ENCODE peak calls at places on chromosomes 3 and 15, in eight cellular contexts. One of them, this sample, is unnamed.

GRCh38 chr3:186042521-186043202 is 66.2 kb downstream of the ETV5 start:
- DNase-seq in GM23338: no peak
- DNase-seq in spleen: no peak
- DNase-seq in A549: no peak
- DNase-seq in dorsolateral prefrontal cortex: no peak
- DNase-seq in heart left ventricle: no peak
- DNase-seq in psoas muscle: no peak
- DNase-seq in CD8-positive, alpha-beta T cell: no peak
- DNase-seq in this sample: no peak

GRCh38 chr3:46851364-46852328 is 11.6 kb downstream of the MYL3 start:
- DNase-seq in spleen: peak
- DNase-seq in GM23338: no peak
- DNase-seq in heart left ventricle: no peak
- DNase-seq in psoas muscle: no peak
- DNase-seq in A549: no peak
- DNase-seq in CD8-positive, alpha-beta T cell: no peak
- DNase-seq in dorsolateral prefrontal cortex: no peak
- DNase-seq in this sample: peak

GRCh38 chr3:184642623-184643308 is 69.1 kb downstream of the MAGEF1 start:
- DNase-seq in CD8-positive, alpha-beta T cell: no peak
- DNase-seq in A549: no peak
- DNase-seq in GM23338: no peak
- DNase-seq in dorsolateral prefrontal cortex: no peak
- DNase-seq in spleen: no peak
- DNase-seq in psoas muscle: no peak
- DNase-seq in heart left ventricle: peak
- DNase-seq in this sample: no peak

GRCh38 chr15:70486451-70487379 is 276.6 kb downstream of the UACA start:
- DNase-seq in GM23338: no peak
- DNase-seq in heart left ventricle: peak
- DNase-seq in CD8-positive, alpha-beta T cell: peak
- DNase-seq in A549: no peak
- DNase-seq in spleen: peak
- DNase-seq in psoas muscle: peak
- DNase-seq in dorsolateral prefrontal cortex: peak
- DNase-seq in this sample: peak

GRCh38 chr3:71495708-71496472 is 87.6 kb downstream of the FOXP1 start:
- DNase-seq in heart left ventricle: no peak
- DNase-seq in A549: peak
- DNase-seq in CD8-positive, alpha-beta T cell: no peak
- DNase-seq in psoas muscle: no peak
- DNase-seq in spleen: no peak
- DNase-seq in dorsolateral prefrontal cortex: no peak
- DNase-seq in GM23338: peak
- DNase-seq in this sample: no peak

GRCh38 chr3:95645291-95645690 is 1169.1 kb upstream of the EPHA6 start:
- DNase-seq in A549: no peak
- DNase-seq in dorsolateral prefrontal cortex: no peak
- DNase-seq in GM23338: no peak
- DNase-seq in spleen: peak
- DNase-seq in heart left ventricle: no peak
- DNase-seq in psoas muscle: no peak
- DNase-seq in CD8-positive, alpha-beta T cell: no peak
- DNase-seq in this sample: no peak

GRCh38 chr15:66748320-66748779 is 46.3 kb downstream of the SMAD6 start:
- DNase-seq in psoas muscle: no peak
- DNase-seq in A549: peak
- DNase-seq in heart left ventricle: no peak
- DNase-seq in GM23338: peak
- DNase-seq in CD8-positive, alpha-beta T cell: no peak
- DNase-seq in dorsolateral prefrontal cortex: no peak
- DNase-seq in spleen: no peak
- DNase-seq in this sample: no peak

GRCh38 chr3:52317601-52318000 is 1.5 kb downstream of the DNAH1 start:
- DNase-seq in spleen: peak
- DNase-seq in psoas muscle: peak
- DNase-seq in dorsolateral prefrontal cortex: no peak
- DNase-seq in A549: no peak
- DNase-seq in CD8-positive, alpha-beta T cell: peak
- DNase-seq in GM23338: peak
- DNase-seq in heart left ventricle: peak
- DNase-seq in this sample: peak

GRCh38 chr3:64741344-64741743 is 53.5 kb upstream of the ADAMTS9 start:
- DNase-seq in GM23338: no peak
- DNase-seq in psoas muscle: peak
- DNase-seq in dorsolateral prefrontal cortex: no peak
- DNase-seq in heart left ventricle: no peak
- DNase-seq in A549: no peak
- DNase-seq in CD8-positive, alpha-beta T cell: no peak
- DNase-seq in spleen: no peak
- DNase-seq in this sample: no peak

GRCh38 chr3:118472586-118472985 is 562.1 kb downstream of the IGSF11 start:
- DNase-seq in spleen: no peak
- DNase-seq in GM23338: no peak
- DNase-seq in psoas muscle: no peak
- DNase-seq in dorsolateral prefrontal cortex: no peak
- DNase-seq in CD8-positive, alpha-beta T cell: no peak
- DNase-seq in heart left ventricle: no peak
- DNase-seq in A549: peak
- DNase-seq in this sample: no peak

GRCh38 chr3:196938124-196938523 is 4.2 kb downstream of the NCBP2 start:
- DNase-seq in psoas muscle: no peak
- DNase-seq in heart left ventricle: no peak
- DNase-seq in spleen: no peak
- DNase-seq in A549: no peak
- DNase-seq in dorsolateral prefrontal cortex: no peak
- DNase-seq in GM23338: no peak
- DNase-seq in CD8-positive, alpha-beta T cell: no peak
- DNase-seq in this sample: no peak

GRCh38 chr3:182487048-182487447 is 306.3 kb upstream of the ATP11B start:
- DNase-seq in GM23338: no peak
- DNase-seq in A549: no peak
- DNase-seq in spleen: no peak
- DNase-seq in CD8-positive, alpha-beta T cell: no peak
- DNase-seq in heart left ventricle: no peak
- DNase-seq in psoas muscle: no peak
- DNase-seq in dorsolateral prefrontal cortex: no peak
- DNase-seq in this sample: no peak

GRCh38 chr15:74505837-74506514 is 35.0 kb upstream of the ARID3B start:
- DNase-seq in A549: no peak
- DNase-seq in psoas muscle: no peak
- DNase-seq in spleen: no peak
- DNase-seq in CD8-positive, alpha-beta T cell: no peak
- DNase-seq in dorsolateral prefrontal cortex: no peak
- DNase-seq in heart left ventricle: no peak
- DNase-seq in GM23338: no peak
- DNase-seq in this sample: peak

GRCh38 chr3:197465996-197466549 is 89.7 kb downstream of the BDH1 start:
- DNase-seq in A549: peak
- DNase-seq in dorsolateral prefrontal cortex: no peak
- DNase-seq in GM23338: no peak
- DNase-seq in psoas muscle: no peak
- DNase-seq in CD8-positive, alpha-beta T cell: no peak
- DNase-seq in heart left ventricle: no peak
- DNase-seq in spleen: no peak
- DNase-seq in this sample: peak

GRCh38 chr3:142366434-142366833 is 81.4 kb downstream of the XRN1 start:
- DNase-seq in A549: peak
- DNase-seq in heart left ventricle: no peak
- DNase-seq in psoas muscle: no peak
- DNase-seq in dorsolateral prefrontal cortex: no peak
- DNase-seq in spleen: no peak
- DNase-seq in GM23338: peak
- DNase-seq in CD8-positive, alpha-beta T cell: no peak
- DNase-seq in this sample: no peak
- TF ChIP-seq CTCF in A549: peak
- TF ChIP-seq CTCF in heart left ventricle: no peak
- TF ChIP-seq CTCF in psoas muscle: no peak
- TF ChIP-seq CTCF in dorsolateral prefrontal cortex: no peak
- TF ChIP-seq CTCF in spleen: no peak
- TF ChIP-seq CTCF in GM23338: peak
- TF ChIP-seq CTCF in CD8-positive, alpha-beta T cell: no peak
- TF ChIP-seq CTCF in this sample: no peak

DNA sequence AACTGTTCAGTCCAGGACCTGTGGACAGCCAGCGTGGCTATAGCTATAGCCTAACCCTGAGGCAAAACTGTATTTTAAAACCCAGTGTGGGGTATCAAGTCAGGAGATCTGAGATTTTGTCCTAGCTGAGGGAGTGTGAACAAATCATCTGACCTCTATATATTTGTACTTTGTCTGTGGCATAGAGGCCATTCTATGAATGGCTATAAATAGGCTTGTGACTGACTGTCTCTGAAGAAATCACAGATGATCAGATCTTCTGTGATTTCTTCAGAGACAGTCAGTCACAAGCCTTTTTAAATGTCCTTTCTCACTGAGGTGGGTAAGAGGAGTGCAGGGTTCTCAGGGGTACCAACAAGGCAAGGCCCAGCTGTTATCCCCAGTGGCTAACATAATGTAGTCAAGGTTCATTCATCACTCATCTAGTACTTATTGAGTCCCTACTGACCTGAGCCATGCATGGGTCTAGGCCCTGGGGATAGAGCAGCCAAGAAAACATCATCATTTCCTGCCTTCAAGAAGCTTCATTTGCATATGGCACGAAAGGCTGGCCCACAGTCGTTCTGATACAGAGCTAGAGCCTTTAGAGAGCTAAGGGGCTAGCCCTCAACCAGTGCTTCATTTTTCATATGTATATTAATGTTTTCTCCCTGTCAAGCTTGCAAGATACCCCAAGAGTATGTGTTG is 53.3 kb downstream of the TIPARP start:
- DNase-seq in spleen: no peak
- DNase-seq in A549: no peak
- DNase-seq in heart left ventricle: no peak
- DNase-seq in dorsolateral prefrontal cortex: no peak
- DNase-seq in psoas muscle: no peak
- DNase-seq in GM23338: peak
- DNase-seq in CD8-positive, alpha-beta T cell: no peak
- DNase-seq in this sample: no peak
- H3K27ac ChIP-seq in spleen: no peak
- H3K27ac ChIP-seq in A549: no peak
- H3K27ac ChIP-seq in heart left ventricle: no peak
- H3K27ac ChIP-seq in dorsolateral prefrontal cortex: no peak
- H3K27ac ChIP-seq in psoas muscle: no peak
- H3K27ac ChIP-seq in GM23338: no peak
- H3K27ac ChIP-seq in CD8-positive, alpha-beta T cell: no peak
- H3K27ac ChIP-seq in this sample: no peak

GRCh38 chr15:39784125-39784524 is 1.5 kb upstream of the FSIP1 start:
- DNase-seq in GM23338: no peak
- DNase-seq in spleen: no peak
- DNase-seq in dorsolateral prefrontal cortex: no peak
- DNase-seq in heart left ventricle: no peak
- DNase-seq in psoas muscle: no peak
- DNase-seq in A549: no peak
- DNase-seq in CD8-positive, alpha-beta T cell: no peak
- DNase-seq in this sample: no peak
- H3K4me3 ChIP-seq in GM23338: peak
- H3K4me3 ChIP-seq in spleen: no peak
- H3K4me3 ChIP-seq in dorsolateral prefrontal cortex: peak
- H3K4me3 ChIP-seq in heart left ventricle: no peak
- H3K4me3 ChIP-seq in psoas muscle: no peak
- H3K4me3 ChIP-seq in A549: no peak
- H3K4me3 ChIP-seq in CD8-positive, alpha-beta T cell: no peak
- H3K4me3 ChIP-seq in this sample: peak

GRCh38 chr15:88610756-88611231 is 10.3 kb upstream of the AEN start:
- DNase-seq in heart left ventricle: no peak
- DNase-seq in psoas muscle: no peak
- DNase-seq in spleen: no peak
- DNase-seq in CD8-positive, alpha-beta T cell: no peak
- DNase-seq in dorsolateral prefrontal cortex: no peak
- DNase-seq in A549: no peak
- DNase-seq in GM23338: peak
- DNase-seq in this sample: no peak
- TF ChIP-seq CTCF in heart left ventricle: no peak
- TF ChIP-seq CTCF in psoas muscle: no peak
- TF ChIP-seq CTCF in spleen: no peak
- TF ChIP-seq CTCF in CD8-positive, alpha-beta T cell: no peak
- TF ChIP-seq CTCF in dorsolateral prefrontal cortex: no peak
- TF ChIP-seq CTCF in A549: no peak
- TF ChIP-seq CTCF in GM23338: peak
- TF ChIP-seq CTCF in this sample: no peak

DNA sequence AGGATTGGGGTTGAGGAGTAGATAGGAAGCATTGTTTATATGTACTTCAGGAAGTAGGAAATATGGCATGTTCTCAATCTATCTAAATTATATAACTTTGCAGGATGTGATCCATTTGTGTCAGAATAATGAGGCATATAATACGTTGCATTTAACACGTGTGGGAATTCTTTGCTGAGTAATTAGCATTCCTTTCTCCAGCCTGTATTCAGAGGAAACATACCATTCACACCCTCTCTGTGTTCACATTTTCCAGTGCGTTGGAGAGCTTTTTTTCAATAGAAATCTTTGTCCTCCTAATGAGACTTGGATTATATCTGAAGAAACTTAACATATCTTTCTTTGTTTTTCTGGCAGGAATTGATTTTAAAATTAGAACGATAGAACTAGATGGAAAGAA is 33.0 kb upstream of the APH1B start:
- DNase-seq in dorsolateral prefrontal cortex: no peak
- DNase-seq in GM23338: no peak
- DNase-seq in CD8-positive, alpha-beta T cell: no peak
- DNase-seq in psoas muscle: no peak
- DNase-seq in heart left ventricle: no peak
- DNase-seq in spleen: no peak
- DNase-seq in A549: no peak
- DNase-seq in this sample: no peak
- H3K27ac ChIP-seq in dorsolateral prefrontal cortex: peak
- H3K27ac ChIP-seq in GM23338: no peak
- H3K27ac ChIP-seq in CD8-positive, alpha-beta T cell: peak
- H3K27ac ChIP-seq in psoas muscle: peak
- H3K27ac ChIP-seq in heart left ventricle: peak
- H3K27ac ChIP-seq in spleen: peak
- H3K27ac ChIP-seq in A549: no peak
- H3K27ac ChIP-seq in this sample: peak

GRCh38 chr15:44035781-44036699 is 159.0 kb downstream of the FRMD5 start:
- DNase-seq in heart left ventricle: no peak
- DNase-seq in A549: no peak
- DNase-seq in dorsolateral prefrontal cortex: no peak
- DNase-seq in GM23338: no peak
- DNase-seq in psoas muscle: no peak
- DNase-seq in spleen: no peak
- DNase-seq in CD8-positive, alpha-beta T cell: no peak
- DNase-seq in this sample: no peak
- H3K4me3 ChIP-seq in heart left ventricle: no peak
- H3K4me3 ChIP-seq in A549: no peak
- H3K4me3 ChIP-seq in dorsolateral prefrontal cortex: no peak
- H3K4me3 ChIP-seq in GM23338: no peak
- H3K4me3 ChIP-seq in psoas muscle: no peak
- H3K4me3 ChIP-seq in spleen: no peak
- H3K4me3 ChIP-seq in CD8-positive, alpha-beta T cell: no peak
- H3K4me3 ChIP-seq in this sample: no peak